ENCODE peak calls at places on chromosome 14, in six cellular contexts. F is body of pancreas; Y is effector memory CD4-positive, alpha-beta T cell; V is tibial artery; C is lower lobe of right lung; S is HEK293T. M is an unnamed sample.

GRCh38 chr14:73785834-73786631 is 65.6 kb upstream of the PTGR2 start:
- DNase-seq in F (peak; percentile 81), Y (peak; percentile 45), V (peak; percentile 88), C (peak; percentile 85), S (peak; percentile 56), M (peak; percentile 81)

GRCh38 chr14:23555533-23555881 is 564 bp upstream of the THTPA start:
- DNase-seq in F (no peak), Y (no peak), V (no peak), C (no peak), S (no peak), M (no peak)

GRCh38 chr14:57501039-57501557 is 7.4 kb upstream of the CCDC198 start:
- DNase-seq in F (no peak), Y (no peak), V (no peak), C (no peak), S (no peak), M (no peak)

GRCh38 chr14:75141967-75142366 is 15.1 kb upstream of the NEK9 start:
- DNase-seq in F (no peak), Y (peak; percentile 9), V (no peak), C (no peak), S (peak; percentile 25), M (no peak)

GRCh38 chr14:31283568-31284252 is 76.1 kb upstream of the HECTD1 start:
- DNase-seq in F (no peak), Y (no peak), V (no peak), C (no peak), S (no peak), M (no peak)

GRCh38 chr14:93962701-93963601 is 13.4 kb downstream of the ASB2 start:
- DNase-seq in F (no peak), Y (peak; percentile 46), V (no peak), C (peak; percentile 66), S (peak; percentile 13), M (no peak)

GRCh38 chr14:53472306-53472705 is 319.2 kb upstream of the DDHD1 start:
- DNase-seq in F (no peak), Y (no peak), V (no peak), C (no peak), S (no peak), M (no peak)

GRCh38 chr14:100826371-100827139 is 637 bp downstream of the MEG3 start:
- DNase-seq in F (no peak), Y (no peak), V (no peak), C (no peak), S (no peak), M (no peak)

GRCh38 chr14:87261621-87262020 is 731.4 kb downstream of the GALC start:
- DNase-seq in F (no peak), Y (no peak), V (no peak), C (no peak), S (no peak), M (no peak)

GRCh38 chr14:99041141-99041819 is 230.7 kb downstream of the BCL11B start:
- DNase-seq in F (no peak), Y (no peak), V (no peak), C (no peak), S (no peak), M (no peak)

GRCh38 chr14:77458249-77458950 is 507 bp downstream of the AHSA1 start:
- DNase-seq in F (peak; percentile 24), Y (peak; percentile 14), V (no peak), C (peak; percentile 50), S (peak; percentile 26), M (peak; percentile 7)

GRCh38 chr14:22210906-22211305 is 378.1 kb downstream of the DAD1 start:
- DNase-seq in F (no peak), Y (no peak), V (no peak), C (no peak), S (no peak), M (no peak)

GRCh38 chr14:33940561-33941011 is 10.3 kb downstream of the EGLN3 start:
- DNase-seq in F (no peak), Y (no peak), V (no peak), C (no peak), S (no peak), M (no peak)

GRCh38 chr14:105165134-105165704 is 3.4 kb downstream of the JAG2 start:
- DNase-seq in F (no peak), Y (no peak), V (no peak), C (no peak), S (no peak), M (no peak)

GRCh38 chr14:106490442-106490841 is 964.1 kb downstream of the TMEM121 start:
- DNase-seq in F (no peak), Y (no peak), V (no peak), C (no peak), S (no peak), M (no peak)